ENCODE peak calls at places on chromosomes 5 and 9, in seven cellular contexts. G is mucosa of descending colon, E is AG04450, M is lower leg skin, K is cardiac fibroblast, F is bronchial epithelial cell, A is transverse colon. Z is an unnamed sample.

GRCh38 chr5:168766038-168766700 is 187.0 kb upstream of the PANK3 start:
- DNase-seq in G (no peak), E (no peak), M (no peak), K (no peak), F (no peak), A (no peak), Z (no peak)

GRCh38 chr9:123368023-123368422 is 12.0 kb downstream of the CRB2 start:
- DNase-seq in G (no peak), E (no peak), M (no peak), K (no peak), F (no peak), A (no peak), Z (no peak)

GRCh38 chr5:96752341-96753016 is 55.3 kb downstream of the ERAP1 start:
- DNase-seq in G (peak), E (peak), M (no peak), K (peak), F (peak), A (no peak), Z (peak)

GRCh38 chr5:131169810-131170539 is 769 bp upstream of the LYRM7 start:
- DNase-seq in G (no peak), E (no peak), M (no peak), K (no peak), F (no peak), A (no peak), Z (no peak)

GRCh38 chr5:85717203-85717563 is 900.6 kb upstream of the COX7C start:
- DNase-seq in G (no peak), E (no peak), M (no peak), K (no peak), F (no peak), A (no peak), Z (no peak)

GRCh38 chr5:163687421-163687820 is 182.0 kb downstream of the MAT2B start:
- DNase-seq in G (no peak), E (no peak), M (no peak), K (no peak), F (no peak), A (no peak), Z (no peak)

GRCh38 chr9:98978231-98978681 is 34.5 kb downstream of the COL15A1 start:
- DNase-seq in G (no peak), E (no peak), M (no peak), K (peak), F (no peak), A (no peak), Z (no peak)

GRCh38 chr5:141737485-141737884 is 55.5 kb upstream of the ARAP3 start:
- DNase-seq in G (no peak), E (no peak), M (no peak), K (no peak), F (no peak), A (no peak), Z (no peak)

GRCh38 chr9:98472216-98472615 is 216.8 kb upstream of the TBC1D2 start:
- DNase-seq in G (no peak), E (no peak), M (no peak), K (no peak), F (peak), A (no peak), Z (no peak)

GRCh38 chr9:32523910-32524309 is 2.1 kb downstream of the RIGI start:
- DNase-seq in G (no peak), E (no peak), M (no peak), K (no peak), F (no peak), A (no peak), Z (no peak)
- H3K4me3 ChIP-seq in G (no peak), E (no peak), M (no peak), K (no peak), F (no peak), A (no peak), Z (no peak)

GRCh38 chr5:78974011-78974410 is 11.1 kb downstream of the ARSB start:
- DNase-seq in G (no peak), E (no peak), M (no peak), K (no peak), F (no peak), A (no peak), Z (no peak)
- TF ChIP-seq CTCF in G (no peak), E (no peak), M (no peak), K (no peak), F (no peak), A (no peak), Z (no peak)

GRCh38 chr5:176818391-176819098 is 8.2 kb downstream of the UNC5A start:
- DNase-seq in G (no peak), E (no peak), M (no peak), K (no peak), F (no peak), A (no peak), Z (no peak)

GRCh38 chr5:176817864-176818377 is 7.6 kb downstream of the UNC5A start:
- DNase-seq in G (no peak), E (no peak), M (no peak), K (peak), F (no peak), A (no peak), Z (no peak)

GRCh38 chr5:176816043-176816745 is 5.8 kb downstream of the UNC5A start:
- DNase-seq in G (no peak), E (no peak), M (no peak), K (no peak), F (no peak), A (no peak), Z (no peak)

GRCh38 chr5:176816791-176817272 is 6.5 kb downstream of the UNC5A start:
- DNase-seq in G (no peak), E (no peak), M (no peak), K (no peak), F (no peak), A (no peak), Z (no peak)

GRCh38 chr5:176817369-176817841 is 7.0 kb downstream of the UNC5A start:
- DNase-seq in G (no peak), E (no peak), M (no peak), K (no peak), F (no peak), A (no peak), Z (no peak)
- H3K4me3 ChIP-seq in G (no peak), E (no peak), M (no peak), K (no peak), F (no peak), A (no peak), Z (peak)

GRCh38 chr9:86613943-86614342 is 259.7 kb upstream of the TUT7 start:
- DNase-seq in G (no peak), E (no peak), M (no peak), K (no peak), F (no peak), A (no peak), Z (no peak)

GRCh38 chr9:86614871-86615849 is 260.9 kb upstream of the TUT7 start:
- DNase-seq in G (peak), E (peak), M (no peak), K (peak), F (peak), A (no peak), Z (peak)
- TF ChIP-seq CTCF in G (no peak), E (peak), M (no peak), K (peak), F (peak), A (peak), Z (peak)

DNA sequence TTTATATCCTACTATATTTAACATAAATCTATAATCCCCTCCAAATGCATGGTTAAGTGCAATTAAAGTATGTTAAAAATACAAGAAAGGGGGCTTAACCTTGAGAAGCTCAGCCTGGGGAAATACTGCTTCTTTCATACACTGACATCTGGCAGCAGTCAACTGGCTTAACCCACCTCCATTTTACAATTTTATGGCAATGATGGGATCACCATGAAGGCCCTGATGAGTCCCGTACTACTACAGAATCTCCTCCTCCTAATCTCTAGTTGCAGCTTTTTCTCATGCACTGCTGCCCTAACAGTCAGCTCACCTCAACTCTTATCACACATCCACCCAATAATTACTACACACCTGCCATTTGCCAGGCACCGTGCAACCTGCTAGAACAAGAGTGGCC is 40.9 kb downstream of the ZNF608 start:
- DNase-seq in G (no peak), E (no peak), M (no peak), K (no peak), F (no peak), A (no peak), Z (no peak)
- H3K4me3 ChIP-seq in G (no peak), E (no peak), M (no peak), K (no peak), F (no peak), A (no peak), Z (no peak)